ENCODE peak calls at places on chromosomes 6 and 20, in four cellular contexts. One of them, this sample, is unnamed.

GRCh38 chr6:144173971-144174370 is 23.7 kb downstream of the STX11 start:
- DNase-seq in neural progenitor cell: no peak
- DNase-seq in lower lobe of right lung: no peak
- DNase-seq in astrocyte: no peak
- DNase-seq in this sample: no peak

GRCh38 chr20:14986656-14987055 is 649.2 kb upstream of the FLRT3 start:
- DNase-seq in astrocyte: no peak
- DNase-seq in neural progenitor cell: no peak
- DNase-seq in lower lobe of right lung: no peak
- DNase-seq in this sample: no peak

GRCh38 chr20:51562334-51563140 is 20.0 kb upstream of the NFATC2 start:
- DNase-seq in neural progenitor cell: peak; percentile 83
- DNase-seq in astrocyte: peak; percentile 96
- DNase-seq in lower lobe of right lung: peak; percentile 55
- DNase-seq in this sample: peak; percentile 15

GRCh38 chr6:143449731-143450452 is 603 bp downstream of the ADAT2 start:
- DNase-seq in astrocyte: peak; percentile 26
- DNase-seq in neural progenitor cell: peak; percentile 30
- DNase-seq in lower lobe of right lung: no peak
- DNase-seq in this sample: peak; percentile 62

GRCh38 chr6:97958143-97958542 is 675.1 kb upstream of the MMS22L start:
- DNase-seq in astrocyte: peak; percentile 54
- DNase-seq in lower lobe of right lung: peak; percentile 28
- DNase-seq in neural progenitor cell: peak; percentile 45
- DNase-seq in this sample: no peak

GRCh38 chr6:83633609-83634008 is 75.3 kb downstream of the SNAP91 start:
- DNase-seq in astrocyte: no peak
- DNase-seq in neural progenitor cell: no peak
- DNase-seq in lower lobe of right lung: no peak
- DNase-seq in this sample: no peak

GRCh38 chr20:57043091-57043490 is 223.3 kb downstream of the BMP7 start:
- DNase-seq in astrocyte: no peak
- DNase-seq in neural progenitor cell: no peak
- DNase-seq in lower lobe of right lung: no peak
- DNase-seq in this sample: no peak

GRCh38 chr6:73739097-73739496 is 43.1 kb downstream of the CD109 start:
- DNase-seq in neural progenitor cell: peak; percentile 75
- DNase-seq in lower lobe of right lung: no peak
- DNase-seq in astrocyte: peak; percentile 40
- DNase-seq in this sample: no peak

GRCh38 chr6:36829919-36830544 is 9.2 kb downstream of the CPNE5 start:
- DNase-seq in lower lobe of right lung: peak; percentile 54
- DNase-seq in neural progenitor cell: no peak
- DNase-seq in astrocyte: peak; percentile 51
- DNase-seq in this sample: no peak

GRCh38 chr6:32427218-32427617 is 12.5 kb upstream of the HLA-DRA start:
- DNase-seq in astrocyte: no peak
- DNase-seq in lower lobe of right lung: no peak
- DNase-seq in neural progenitor cell: no peak
- DNase-seq in this sample: no peak

GRCh38 chr6:120214097-120214496 is 864.5 kb upstream of the MAN1A1 start:
- DNase-seq in neural progenitor cell: no peak
- DNase-seq in astrocyte: no peak
- DNase-seq in lower lobe of right lung: no peak
- DNase-seq in this sample: no peak

GRCh38 chr6:124962617-124963415 is 579 bp downstream of the RNF217 start:
- DNase-seq in neural progenitor cell: peak; percentile 56
- DNase-seq in lower lobe of right lung: peak; percentile 64
- DNase-seq in astrocyte: peak; percentile 24
- DNase-seq in this sample: no peak

GRCh38 chr20:6863798-6864201 is 96.3 kb downstream of the BMP2 start:
- DNase-seq in lower lobe of right lung: no peak
- DNase-seq in astrocyte: peak; percentile 0
- DNase-seq in neural progenitor cell: no peak
- DNase-seq in this sample: no peak

GRCh38 chr6:166998256-166999144 is 697 bp upstream of the CEP43 start:
- DNase-seq in neural progenitor cell: peak; percentile 49
- DNase-seq in lower lobe of right lung: peak; percentile 59
- DNase-seq in astrocyte: no peak
- DNase-seq in this sample: peak; percentile 12

GRCh38 chr6:150079604-150080003 is 10.7 kb upstream of the ULBP3 start:
- DNase-seq in lower lobe of right lung: no peak
- DNase-seq in neural progenitor cell: peak; percentile 23
- DNase-seq in astrocyte: peak; percentile 34
- DNase-seq in this sample: no peak

DNA sequence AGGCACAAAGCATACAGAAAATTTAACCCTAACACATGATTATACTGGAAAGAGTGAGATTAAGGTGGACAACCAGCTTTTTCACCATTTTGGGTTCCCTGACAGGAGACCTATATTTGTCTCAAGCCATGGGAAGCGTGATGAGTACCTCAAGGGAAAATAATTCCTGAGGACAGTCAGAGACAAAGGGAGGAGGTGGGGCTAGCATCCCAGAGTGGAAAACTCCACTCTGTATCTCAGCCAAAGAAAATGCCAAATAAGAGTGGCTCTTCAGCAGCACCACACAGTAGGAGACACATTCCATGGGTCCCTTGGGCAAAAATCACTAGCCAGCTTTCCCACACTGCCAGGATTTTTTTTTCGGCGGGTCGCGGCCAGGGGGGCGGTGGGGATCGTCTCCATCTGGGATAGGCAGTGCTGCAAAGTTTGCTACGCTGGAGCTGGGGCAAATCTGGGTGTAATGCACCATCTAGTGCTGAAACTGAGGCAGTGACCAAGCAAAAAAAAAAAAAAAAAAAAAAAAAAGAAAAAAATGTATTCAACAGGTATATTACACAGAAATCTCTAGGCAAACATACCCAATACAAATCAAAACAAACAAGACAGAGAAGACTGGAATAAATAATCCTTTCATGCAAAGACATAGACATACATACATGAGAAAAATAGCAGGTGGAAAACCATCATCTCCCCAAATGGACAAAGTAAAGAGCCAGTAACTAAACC is 77.3 kb upstream of the SLC35F1 start:
- DNase-seq in neural progenitor cell: peak; percentile 84
- DNase-seq in lower lobe of right lung: no peak
- DNase-seq in astrocyte: peak; percentile 29
- DNase-seq in this sample: no peak
- TF ChIP-seq CTCF in neural progenitor cell: peak; percentile 64
- TF ChIP-seq CTCF in lower lobe of right lung: no peak
- TF ChIP-seq CTCF in astrocyte: peak; percentile 67
- TF ChIP-seq CTCF in this sample: no peak

DNA sequence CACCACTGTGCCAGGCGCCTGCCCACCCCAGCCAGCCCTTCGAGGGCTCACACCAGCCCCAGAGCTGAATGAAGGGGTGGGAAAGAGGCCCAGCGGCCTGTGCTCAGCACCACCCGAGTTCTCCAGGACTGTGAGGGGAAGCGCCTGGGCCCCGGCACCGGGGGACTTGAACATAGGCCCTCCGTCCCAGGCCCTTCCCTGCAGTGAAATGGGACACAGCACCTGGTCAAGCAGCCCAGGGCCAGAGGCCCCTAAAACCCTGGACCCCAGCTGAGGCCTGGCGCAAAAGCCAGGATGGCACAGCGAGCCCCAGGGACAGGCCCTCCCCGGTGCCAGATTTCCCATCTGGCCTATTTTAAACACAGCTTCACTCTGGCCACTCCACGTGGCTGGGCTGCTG is 4.0 kb downstream of the KCNQ2 start:
- DNase-seq in astrocyte: no peak
- DNase-seq in neural progenitor cell: no peak
- DNase-seq in lower lobe of right lung: no peak
- DNase-seq in this sample: no peak
- H3K27me3 ChIP-seq in astrocyte: peaks cover 25% of the 10 kb centered on the region
- H3K27me3 ChIP-seq in neural progenitor cell: peaks cover 6% of the 10 kb centered on the region
- H3K27me3 ChIP-seq in lower lobe of right lung: peaks cover 66% of the 10 kb centered on the region
- H3K27me3 ChIP-seq in this sample: peaks cover 9% of the 10 kb centered on the region

GRCh38 chr20:39338977-39339376 is 376.8 kb downstream of the DHX35 start:
- DNase-seq in astrocyte: no peak
- DNase-seq in neural progenitor cell: no peak
- DNase-seq in lower lobe of right lung: no peak
- DNase-seq in this sample: no peak
- H3K27ac ChIP-seq in astrocyte: no peak overlapping the region
- H3K27ac ChIP-seq in neural progenitor cell: no peak overlapping the region
- H3K27ac ChIP-seq in lower lobe of right lung: no peak overlapping the region
- H3K27ac ChIP-seq in this sample: no peak overlapping the region

DNA sequence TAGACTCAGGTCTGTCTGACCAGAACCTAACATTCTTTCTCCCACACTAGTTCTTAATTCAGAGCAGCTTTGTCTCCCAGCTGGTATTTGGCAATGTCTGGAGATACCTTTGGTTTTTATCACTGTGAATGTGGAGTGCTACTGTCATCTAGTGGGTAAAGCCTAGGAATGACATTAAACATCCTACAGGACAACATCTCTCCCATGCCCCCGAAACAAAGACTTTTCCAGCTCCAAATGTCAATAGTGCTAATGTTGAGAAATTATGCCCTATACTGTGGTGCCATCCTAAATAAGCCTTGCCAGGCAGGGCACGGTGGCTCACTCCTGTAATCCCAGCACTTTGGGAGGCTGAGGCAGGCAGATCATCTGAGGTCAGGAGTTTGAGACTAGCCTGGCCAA is 4.2 kb upstream of the TTPAL start:
- DNase-seq in neural progenitor cell: peak; percentile 37
- DNase-seq in lower lobe of right lung: no peak
- DNase-seq in astrocyte: no peak
- DNase-seq in this sample: no peak
- TF ChIP-seq CTCF in neural progenitor cell: peak; percentile 46
- TF ChIP-seq CTCF in lower lobe of right lung: peak; percentile 18
- TF ChIP-seq CTCF in astrocyte: peak; percentile 30
- TF ChIP-seq CTCF in this sample: no peak

GRCh38 chr6:28496099-28496779 is 19.4 kb downstream of the GPX6 start:
- DNase-seq in astrocyte: no peak
- DNase-seq in neural progenitor cell: no peak
- DNase-seq in lower lobe of right lung: no peak
- DNase-seq in this sample: no peak
- H3K27me3 ChIP-seq in astrocyte: no peaks in the 10 kb centered on the region
- H3K27me3 ChIP-seq in neural progenitor cell: no peaks in the 10 kb centered on the region
- H3K27me3 ChIP-seq in lower lobe of right lung: peaks cover 8% of the 10 kb centered on the region
- H3K27me3 ChIP-seq in this sample: no peaks in the 10 kb centered on the region

DNA sequence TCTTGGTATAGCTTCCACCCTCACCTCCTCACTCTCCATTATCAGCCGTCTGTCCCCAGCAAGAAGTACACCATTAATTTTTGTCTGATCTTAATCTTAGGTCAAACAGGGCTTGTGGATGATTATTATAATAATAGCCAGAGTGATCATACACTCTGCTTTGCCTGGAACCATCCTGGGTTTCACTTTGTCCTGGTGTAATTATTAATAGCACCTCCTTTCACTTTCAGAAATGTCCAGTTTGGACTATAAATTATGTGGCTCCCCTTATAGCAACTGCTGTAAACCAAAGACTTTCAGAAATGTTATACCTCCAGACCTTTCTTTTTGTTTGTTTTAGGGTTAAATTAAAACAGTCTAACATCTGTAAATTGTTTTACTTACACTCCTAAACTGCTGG is 953 bp upstream of the TRIM31 start:
- DNase-seq in lower lobe of right lung: no peak
- DNase-seq in neural progenitor cell: no peak
- DNase-seq in astrocyte: no peak
- DNase-seq in this sample: no peak
- H3K27ac ChIP-seq in lower lobe of right lung: no peak overlapping the region
- H3K27ac ChIP-seq in neural progenitor cell: no peak overlapping the region
- H3K27ac ChIP-seq in astrocyte: no peak overlapping the region
- H3K27ac ChIP-seq in this sample: no peak overlapping the region

DNA sequence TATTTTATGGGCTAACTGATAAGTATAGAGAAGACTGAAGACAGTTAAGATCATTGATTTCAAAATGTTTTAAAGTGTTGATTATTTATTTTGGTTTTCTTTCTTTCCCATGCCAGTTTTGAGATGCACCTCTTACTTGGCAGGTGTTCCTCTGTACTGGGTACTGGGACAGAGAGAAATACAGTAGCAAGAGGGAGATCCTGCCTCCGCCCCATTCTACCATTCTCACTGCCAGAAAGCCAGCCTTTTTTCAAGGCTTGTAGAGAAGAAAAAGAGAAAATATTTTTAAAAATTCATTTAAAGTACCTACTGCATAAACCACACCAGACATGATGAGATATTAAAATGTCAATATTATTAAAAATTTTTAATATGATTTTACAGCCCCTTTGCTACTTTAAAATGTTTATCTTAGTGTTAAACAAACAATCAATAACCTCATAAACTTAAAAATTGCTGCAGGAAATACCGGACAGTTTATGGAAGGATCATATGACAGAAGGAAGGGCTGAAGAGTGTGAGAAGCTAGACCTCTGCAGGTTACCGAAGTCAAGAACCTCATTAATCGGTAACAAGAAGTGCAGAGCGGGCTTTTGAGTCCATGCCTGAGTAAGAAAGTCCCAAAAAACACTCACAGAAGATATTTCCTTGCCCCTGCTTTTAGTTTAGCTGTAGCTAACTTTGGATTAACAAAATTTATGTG is 117.8 kb upstream of the ESR1 start:
- DNase-seq in neural progenitor cell: no peak
- DNase-seq in lower lobe of right lung: no peak
- DNase-seq in astrocyte: no peak
- DNase-seq in this sample: no peak
- TF ChIP-seq CTCF in neural progenitor cell: no peak
- TF ChIP-seq CTCF in lower lobe of right lung: no peak
- TF ChIP-seq CTCF in astrocyte: no peak
- TF ChIP-seq CTCF in this sample: no peak

GRCh38 chr6:28768187-28768913 is 155.4 kb downstream of the TRIM27 start:
- DNase-seq in neural progenitor cell: no peak
- DNase-seq in lower lobe of right lung: no peak
- DNase-seq in astrocyte: no peak
- DNase-seq in this sample: no peak
- H3K27me3 ChIP-seq in neural progenitor cell: peaks cover 100% of the 10 kb centered on the region
- H3K27me3 ChIP-seq in lower lobe of right lung: peaks cover 100% of the 10 kb centered on the region
- H3K27me3 ChIP-seq in astrocyte: peaks cover 86% of the 10 kb centered on the region
- H3K27me3 ChIP-seq in this sample: peaks cover 48% of the 10 kb centered on the region

GRCh38 chr6:134315189-134315588 is 2.7 kb downstream of the SGK1 start:
- DNase-seq in astrocyte: no peak
- DNase-seq in lower lobe of right lung: no peak
- DNase-seq in neural progenitor cell: no peak
- DNase-seq in this sample: no peak

GRCh38 chr6:134316733-134317431 is 1.0 kb downstream of the SGK1 start:
- DNase-seq in lower lobe of right lung: no peak
- DNase-seq in neural progenitor cell: peak; percentile 29
- DNase-seq in astrocyte: no peak
- DNase-seq in this sample: no peak

GRCh38 chr6:134315974-134316391 is 1.9 kb downstream of the SGK1 start:
- DNase-seq in lower lobe of right lung: no peak
- DNase-seq in astrocyte: no peak
- DNase-seq in neural progenitor cell: no peak
- DNase-seq in this sample: no peak

GRCh38 chr6:134318396-134319281 is 727 bp upstream of the SGK1 start:
- DNase-seq in lower lobe of right lung: no peak
- DNase-seq in neural progenitor cell: no peak
- DNase-seq in astrocyte: no peak
- DNase-seq in this sample: no peak

GRCh38 chr6:134317471-134318131 is at the start of gene SGK1:
- DNase-seq in lower lobe of right lung: no peak
- DNase-seq in astrocyte: peak; percentile 32
- DNase-seq in neural progenitor cell: peak; percentile 56
- DNase-seq in this sample: peak; percentile 64
- H3K27ac ChIP-seq in lower lobe of right lung: no peak within 1 kb of the TSS
- H3K27ac ChIP-seq in astrocyte: no peak within 1 kb of the TSS
- H3K27ac ChIP-seq in neural progenitor cell: no peak within 1 kb of the TSS
- H3K27ac ChIP-seq in this sample: peak within 1 kb of the TSS; percentile 21

This sample was measured in CD8-positive, alpha-beta T cell.